ENCODE peak calls at places on chromosomes 11 and 22, in ten cellular contexts. B is lower lobe of right lung; E is epithelial cell of esophagus; N is endodermal cell; L is hepatocyte; F is CD8-positive, alpha-beta T cell; M is tibial nerve; Q is HFFc6; C is heart left ventricle; A is GM10248. Z is an unnamed sample.

GRCh38 chr11:111724615-111725129 is 41.5 kb downstream of the PPP2R1B start:
- DNase-seq in N (no peak), C (no peak), Q (no peak), A (no peak), M (no peak), F (no peak), E (no peak), B (no peak), L (no peak), Z (no peak)

GRCh38 chr11:84522331-84522730 is 1104.8 kb downstream of the DLG2 start:
- DNase-seq in C (no peak), L (no peak), Q (no peak), A (no peak), E (peak), N (no peak), B (no peak), F (no peak), M (no peak), Z (no peak)

GRCh38 chr11:132032555-132032954 is 662.1 kb downstream of the NTM start:
- DNase-seq in C (no peak), A (no peak), L (no peak), M (no peak), F (no peak), B (no peak), Q (peak), E (peak), N (no peak), Z (no peak)

GRCh38 chr11:15800121-15800800 is 556.1 kb downstream of the SOX6 start:
- DNase-seq in C (peak), N (no peak), M (peak), F (no peak), E (peak), Q (peak), L (peak), B (peak), A (no peak), Z (no peak)

GRCh38 chr11:64351136-64351631 is 7.8 kb upstream of the RPS6KA4 start:
- DNase-seq in F (no peak), N (no peak), A (no peak), E (no peak), Q (no peak), B (no peak), L (peak), M (no peak), C (no peak), Z (no peak)

GRCh38 chr11:125070699-125071254 is 7.7 kb downstream of the SLC37A2 start:
- DNase-seq in E (peak), N (peak), F (no peak), C (peak), A (peak), Q (peak), M (peak), B (peak), L (peak), Z (no peak)

GRCh38 chr11:76587810-76588454 is 82.6 kb downstream of the LRRC32 start:
- DNase-seq in Q (no peak), E (no peak), F (no peak), L (no peak), N (no peak), A (no peak), M (no peak), C (no peak), B (no peak), Z (no peak)

GRCh38 chr11:78231962-78232459 is 43.3 kb downstream of the USP35 start:
- DNase-seq in A (no peak), C (no peak), B (no peak), L (no peak), E (peak), M (no peak), Q (peak), F (no peak), N (no peak), Z (peak)

DNA sequence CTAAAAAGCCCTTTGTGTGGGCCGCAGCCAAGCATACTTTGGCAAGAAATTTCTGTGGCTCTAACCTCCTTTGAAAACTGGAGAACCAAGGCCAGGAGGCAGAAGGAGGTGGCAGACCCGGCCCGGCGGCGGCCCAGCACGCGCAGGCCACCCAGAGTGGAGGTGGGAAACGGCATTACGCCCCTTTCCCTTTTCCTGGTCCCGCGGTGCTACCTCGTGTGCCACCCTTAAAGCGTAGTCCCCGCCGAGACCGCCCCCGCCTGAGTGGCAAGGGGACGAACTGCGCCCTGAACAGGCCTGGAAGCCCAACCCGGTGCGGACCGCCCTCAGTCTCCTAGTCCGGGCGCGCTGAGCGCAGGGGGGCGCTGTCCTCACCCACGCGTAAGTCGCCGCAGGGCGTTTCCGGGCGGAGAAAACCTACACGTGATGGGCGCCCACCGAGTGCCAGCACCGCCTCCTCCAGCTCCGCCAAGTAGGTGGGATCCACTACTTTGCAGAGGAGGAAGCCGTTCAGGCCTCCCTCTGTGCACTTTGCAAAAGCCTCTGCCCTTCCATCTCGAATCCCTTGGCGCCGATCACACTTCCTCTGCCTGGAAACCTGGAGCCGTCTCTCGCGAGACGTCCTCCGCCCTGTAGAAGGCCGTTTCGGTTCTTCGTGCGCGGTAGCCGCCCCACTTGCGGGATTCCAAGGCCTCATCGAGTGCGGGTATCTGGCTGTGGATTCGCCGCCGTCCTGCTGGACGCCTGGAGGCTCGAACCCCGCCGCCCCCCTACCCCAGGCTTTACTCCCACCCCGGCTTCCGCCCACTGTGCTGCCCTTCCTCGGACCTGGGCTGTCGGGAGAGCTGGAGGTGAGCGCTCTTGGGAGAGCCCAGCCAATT is at the start of gene ACCS:
- DNase-seq in Q (peak), A (peak), M (peak), B (peak), F (peak), L (peak), E (peak), N (peak), C (peak), Z (peak)
- TF ChIP-seq CTCF in Q (peak), A (peak), M (peak), B (peak), F (peak), L (peak), E (peak), N (peak), C (peak), Z (peak)

GRCh38 chr11:122653911-122654310 is 1.6 kb upstream of the UBASH3B start:
- DNase-seq in N (no peak), A (no peak), E (no peak), L (no peak), B (no peak), F (no peak), C (no peak), M (no peak), Q (no peak), Z (no peak)

GRCh38 chr11:122655527-122656072 is at the start of gene UBASH3B:
- DNase-seq in B (peak), Q (peak), M (peak), N (peak), F (peak), E (peak), C (peak), L (peak), A (peak), Z (peak)

GRCh38 chr11:122656073-122656630 is 630 bp downstream of the UBASH3B start:
- DNase-seq in F (peak), Q (peak), B (peak), C (peak), M (peak), A (peak), N (no peak), E (peak), L (peak), Z (no peak)

GRCh38 chr11:122659676-122660571 is 4.4 kb downstream of the UBASH3B start:
- DNase-seq in C (no peak), M (no peak), B (no peak), Q (no peak), F (no peak), A (no peak), E (no peak), N (no peak), L (no peak), Z (no peak)

GRCh38 chr11:122656631-122657101 is 1.1 kb downstream of the UBASH3B start:
- DNase-seq in M (no peak), B (peak), N (peak), E (peak), A (peak), L (peak), Q (peak), C (peak), F (peak), Z (no peak)
- TF ChIP-seq CTCF in M (no peak), B (no peak), N (peak), E (peak), A (peak), L (no peak), Q (peak), C (no peak), F (no peak), Z (no peak)

GRCh38 chr22:50169774-50170341 is 673 bp upstream of the PANX2 start:
- DNase-seq in M (no peak), Q (no peak), A (peak), E (peak), F (no peak), N (peak), B (peak), C (no peak), L (peak), Z (no peak)
- TF ChIP-seq CTCF in M (no peak), Q (no peak), A (peak), E (no peak), F (no peak), N (peak), B (no peak), C (no peak), L (no peak), Z (no peak)

GRCh38 chr11:121194731-121195596 is 93.9 kb downstream of the TECTA start:
- DNase-seq in N (peak), A (peak), C (no peak), M (no peak), F (peak), E (peak), B (no peak), L (peak), Q (peak), Z (peak)

GRCh38 chr11:121191787-121192186 is 90.7 kb downstream of the TECTA start:
- DNase-seq in C (no peak), A (no peak), F (no peak), E (no peak), N (no peak), M (no peak), L (no peak), Q (no peak), B (no peak), Z (no peak)
- TF ChIP-seq CTCF in C (no peak), A (no peak), F (no peak), E (no peak), N (no peak), M (no peak), L (no peak), Q (no peak), B (no peak), Z (no peak)

DNA sequence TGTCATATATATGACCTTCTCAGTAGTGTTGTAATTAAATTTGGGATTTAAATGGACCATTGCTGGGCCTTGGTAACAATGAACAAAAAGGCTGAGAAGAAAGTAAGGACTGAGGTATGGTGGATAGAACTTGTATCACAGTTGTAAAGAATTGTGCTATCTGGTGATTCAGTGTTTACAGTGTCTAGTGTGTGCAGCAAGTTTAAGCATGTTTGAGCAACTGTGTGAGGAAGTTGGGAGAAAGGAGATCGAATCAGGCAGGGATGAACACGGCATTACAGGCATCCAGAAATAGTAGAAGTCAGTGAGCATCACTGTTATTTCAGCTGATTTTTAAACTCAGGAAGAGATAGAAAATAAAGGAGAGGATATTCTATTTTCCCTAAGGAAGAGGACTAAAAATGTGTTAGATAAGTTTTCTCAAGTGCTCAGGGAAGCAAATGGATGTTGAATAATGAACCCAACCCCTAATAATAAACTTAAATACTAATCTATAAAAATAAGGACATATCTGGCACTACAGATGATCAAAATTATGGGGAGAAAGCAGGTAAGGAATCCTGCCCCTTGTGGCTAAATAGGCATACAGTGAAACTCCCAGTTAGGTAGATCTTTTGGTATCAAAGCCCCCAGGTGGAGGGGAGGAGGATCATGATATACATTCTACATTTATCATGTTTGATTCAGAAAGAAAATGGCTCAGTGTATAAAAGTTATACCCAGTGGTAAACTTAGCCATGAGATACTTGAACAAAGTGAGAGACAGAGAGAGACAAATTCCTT is 361.0 kb upstream of the ANO3 start:
- DNase-seq in E (peak), L (no peak), F (no peak), A (no peak), Q (no peak), B (no peak), M (no peak), N (no peak), C (no peak), Z (no peak)
- TF ChIP-seq CTCF in E (peak), L (peak), F (no peak), A (peak), Q (peak), B (no peak), M (no peak), N (peak), C (no peak), Z (peak)

GRCh38 chr11:108994887-108995286 is 330.0 kb downstream of the DDX10 start:
- DNase-seq in M (no peak), E (no peak), B (no peak), N (no peak), L (no peak), A (no peak), Q (no peak), C (no peak), F (no peak), Z (no peak)
- TF ChIP-seq CTCF in M (no peak), E (no peak), B (no peak), N (no peak), L (no peak), A (no peak), Q (no peak), C (no peak), F (no peak), Z (no peak)

DNA sequence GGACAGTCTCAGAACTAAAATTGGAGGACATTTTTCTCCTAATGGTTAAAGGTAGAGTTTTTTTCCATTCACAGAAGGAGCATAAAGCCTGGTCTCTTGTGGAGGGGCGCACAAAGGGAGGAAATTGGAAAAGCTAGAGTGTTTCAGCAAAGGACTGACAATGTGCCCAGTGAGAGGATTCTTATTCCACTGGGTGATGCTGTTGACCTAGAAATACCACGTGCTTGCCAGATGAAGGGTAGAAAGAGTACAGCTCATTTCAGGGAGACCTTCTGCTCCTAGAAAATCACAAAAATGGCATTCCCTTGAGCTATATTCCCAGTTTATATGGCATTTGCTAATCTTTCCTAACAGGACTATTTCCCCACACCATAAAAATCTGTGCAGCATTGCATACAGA is 21.1 kb downstream of the MS4A6E start:
- DNase-seq in N (no peak), F (no peak), B (no peak), Q (no peak), L (no peak), M (no peak), A (no peak), E (no peak), C (no peak), Z (no peak)
- TF ChIP-seq CTCF in N (peak), F (no peak), B (no peak), Q (no peak), L (no peak), M (no peak), A (peak), E (no peak), C (no peak), Z (no peak)

GRCh38 chr11:118401880-118402590 is 629 bp downstream of the ATP5MG start:
- DNase-seq in L (peak), B (no peak), M (no peak), E (peak), F (no peak), N (no peak), A (no peak), C (no peak), Q (peak), Z (peak)

GRCh38 chr11:118397448-118397847 is 4.0 kb upstream of the ATP5MG start:
- DNase-seq in N (no peak), L (no peak), Q (no peak), E (no peak), B (no peak), C (no peak), F (no peak), A (no peak), M (no peak), Z (no peak)

GRCh38 chr11:118396097-118396501 is 5.3 kb upstream of the ATP5MG start:
- DNase-seq in B (no peak), A (no peak), E (no peak), L (no peak), F (no peak), C (no peak), N (no peak), Q (no peak), M (no peak), Z (no peak)

GRCh38 chr11:118398797-118399564 is 2.4 kb upstream of the ATP5MG start:
- DNase-seq in M (no peak), E (peak), F (peak), Q (no peak), N (no peak), A (no peak), B (no peak), L (no peak), C (no peak), Z (no peak)

GRCh38 chr11:118401151-118401879 is at the start of gene ATP5MG:
- DNase-seq in Q (peak), N (peak), F (peak), L (peak), A (peak), C (peak), M (peak), E (peak), B (peak), Z (peak)
- TF ChIP-seq CTCF in Q (peak), N (peak), F (no peak), L (no peak), A (no peak), C (no peak), M (no peak), E (no peak), B (no peak), Z (peak)

GRCh38 chr22:25366876-25367466 is 147.5 kb downstream of the CRYBB2 start:
- DNase-seq in Q (no peak), A (no peak), M (no peak), F (no peak), E (no peak), L (no peak), B (peak), N (no peak), C (peak), Z (no peak)
- TF ChIP-seq CTCF in Q (no peak), A (no peak), M (no peak), F (no peak), E (no peak), L (no peak), B (no peak), N (no peak), C (no peak), Z (no peak)

GRCh38 chr22:32801001-32801435 is 487 bp upstream of the TIMP3 start:
- DNase-seq in N (no peak), M (no peak), B (no peak), C (no peak), F (no peak), E (no peak), L (no peak), A (no peak), Q (no peak), Z (no peak)

GRCh38 chr22:32803020-32803758 is 1.7 kb downstream of the TIMP3 start:
- DNase-seq in B (no peak), F (no peak), E (peak), L (no peak), C (peak), Q (peak), M (no peak), A (no peak), N (peak), Z (no peak)

GRCh38 chr22:32802291-32802826 is 854 bp downstream of the TIMP3 start:
- DNase-seq in F (no peak), C (no peak), Q (no peak), A (no peak), B (no peak), N (no peak), M (no peak), L (no peak), E (peak), Z (no peak)

GRCh38 chr22:32800158-32800557 is 1.3 kb upstream of the TIMP3 start:
- DNase-seq in L (no peak), M (no peak), B (no peak), Q (no peak), F (no peak), N (no peak), C (peak), A (no peak), E (no peak), Z (no peak)

DNA sequence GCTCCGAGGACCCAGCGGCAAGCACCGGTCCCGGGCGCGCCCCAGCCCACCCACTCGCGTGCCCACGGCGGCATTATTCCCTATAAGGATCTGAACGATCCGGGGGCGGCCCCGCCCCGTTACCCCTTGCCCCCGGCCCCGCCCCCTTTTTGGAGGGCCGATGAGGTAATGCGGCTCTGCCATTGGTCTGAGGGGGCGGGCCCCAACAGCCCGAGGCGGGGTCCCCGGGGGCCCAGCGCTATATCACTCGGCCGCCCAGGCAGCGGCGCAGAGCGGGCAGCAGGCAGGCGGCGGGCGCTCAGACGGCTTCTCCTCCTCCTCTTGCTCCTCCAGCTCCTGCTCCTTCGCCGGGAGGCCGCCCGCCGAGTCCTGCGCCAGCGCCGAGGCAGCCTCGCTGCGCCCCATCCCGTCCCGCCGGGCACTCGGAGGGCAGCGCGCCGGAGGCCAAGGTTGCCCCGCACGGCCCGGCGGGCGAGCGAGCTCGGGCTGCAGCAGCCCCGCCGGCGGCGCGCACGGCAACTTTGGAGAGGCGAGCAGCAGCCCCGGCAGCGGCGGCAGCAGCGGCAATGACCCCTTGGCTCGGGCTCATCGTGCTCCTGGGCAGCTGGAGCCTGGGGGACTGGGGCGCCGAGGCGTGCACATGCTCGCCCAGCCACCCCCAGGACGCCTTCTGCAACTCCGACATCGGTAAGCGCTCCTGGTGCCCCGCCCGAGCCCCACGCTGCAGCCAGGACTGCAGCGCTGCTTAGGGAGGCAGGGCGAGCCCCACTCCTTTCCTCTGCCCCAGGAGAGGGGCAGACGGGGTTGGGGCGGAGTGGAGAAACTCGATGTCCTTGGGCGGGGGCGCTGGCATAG is at the start of gene TIMP3:
- DNase-seq in L (peak), A (no peak), N (peak), Q (peak), C (peak), F (no peak), E (peak), M (peak), B (peak), Z (peak)
- TF ChIP-seq CTCF in L (no peak), A (no peak), N (no peak), Q (no peak), C (no peak), F (no peak), E (no peak), M (no peak), B (no peak), Z (no peak)